ENCODE peak calls at places on chromosome 10, in nine cellular contexts. D, W, Z, S, A, M, E, F and Q are unnamed samples.

GRCh38 chr10:86198271-86198670 is 168.3 kb downstream of the GRID1 start:
- DNase-seq in D (no peak), W (no peak), Z (no peak), S (no peak), A (no peak), M (no peak), E (peak; percentile 11), F (no peak), Q (peak; percentile 12)

GRCh38 chr10:22620140-22620857 is 94.1 kb downstream of the PIP4K2A start:
- DNase-seq in D (peak; percentile 72), W (peak; percentile 91), Z (peak; percentile 52), S (peak; percentile 61), A (no peak), M (no peak), E (peak; percentile 94), F (peak; percentile 64), Q (peak; percentile 89)

GRCh38 chr10:124403548-124403947 is 15.2 kb downstream of the OAT start:
- DNase-seq in D (no peak), W (peak; percentile 45), Z (peak; percentile 32), S (peak; percentile 34), A (peak; percentile 33), M (no peak), E (peak; percentile 25), F (peak; percentile 41), Q (no peak)

GRCh38 chr10:47207894-47208469 is 92.0 kb upstream of the GDF10 start:
- DNase-seq in D (no peak), W (no peak), Z (no peak), S (no peak), A (no peak), M (no peak), E (no peak), F (no peak), Q (no peak)

GRCh38 chr10:112951349-112952281 is 1.6 kb downstream of the TCF7L2 start:
- DNase-seq in D (peak; percentile 84), W (no peak), Z (peak; percentile 70), S (peak; percentile 55), A (peak; percentile 44), M (peak; percentile 86), E (peak; percentile 89), F (peak; percentile 67), Q (peak; percentile 95)

GRCh38 chr10:127577376-127577775 is 28.3 kb downstream of the NPS start:
- DNase-seq in D (no peak), W (no peak), Z (no peak), S (no peak), A (no peak), M (no peak), E (no peak), F (no peak), Q (no peak)

GRCh38 chr10:61882621-61883375 is 18.7 kb upstream of the ARID5B start:
- DNase-seq in D (no peak), W (no peak), Z (no peak), S (no peak), A (no peak), M (no peak), E (no peak), F (no peak), Q (no peak)

GRCh38 chr10:87974769-87975168 is 111.3 kb downstream of the PTEN start:
- DNase-seq in D (no peak), W (no peak), Z (no peak), S (no peak), A (no peak), M (no peak), E (no peak), F (no peak), Q (no peak)

GRCh38 chr10:71712572-71713134 is 6.9 kb downstream of the C10orf105 start:
- DNase-seq in D (no peak), W (no peak), Z (no peak), S (no peak), A (peak; percentile 27), M (no peak), E (no peak), F (no peak), Q (no peak)

GRCh38 chr10:33335550-33335799 is 1.0 kb upstream of the NRP1 start:
- DNase-seq in D (no peak), W (no peak), Z (no peak), S (no peak), A (no peak), M (no peak), E (no peak), F (no peak), Q (no peak)

GRCh38 chr10:71981024-71981867 is 17.1 kb downstream of the CHST3 start:
- DNase-seq in D (no peak), W (no peak), Z (peak; percentile 63), S (no peak), A (no peak), M (no peak), E (peak; percentile 65), F (no peak), Q (no peak)

GRCh38 chr10:86664370-86665217 is 3.7 kb upstream of the LDB3 start:
- DNase-seq in D (peak; percentile 77), W (no peak), Z (peak; percentile 25), S (no peak), A (no peak), M (no peak), E (no peak), F (peak; percentile 79), Q (no peak)

GRCh38 chr10:60282771-60283353 is 106.8 kb downstream of the ANK3 start:
- DNase-seq in D (no peak), W (peak; percentile 66), Z (peak; percentile 54), S (no peak), A (no peak), M (no peak), E (no peak), F (no peak), Q (no peak)

GRCh38 chr10:130054021-130054420 is 56.6 kb downstream of the C10orf143 start:
- DNase-seq in D (no peak), W (no peak), Z (no peak), S (no peak), A (no peak), M (no peak), E (no peak), F (no peak), Q (no peak)

GRCh38 chr10:97608991-97609561 is 19.6 kb downstream of the C10orf62 start:
- DNase-seq in D (peak; percentile 91), W (no peak), Z (no peak), S (no peak), A (no peak), M (peak; percentile 72), E (no peak), F (peak; percentile 58), Q (no peak)

GRCh38 chr10:104581884-104582603 is 59.0 kb upstream of the SORCS3 start:
- DNase-seq in D (no peak), W (no peak), Z (no peak), S (no peak), A (no peak), M (no peak), E (no peak), F (no peak), Q (no peak)

GRCh38 chr10:43252166-43252784 is 14.6 kb downstream of the RASGEF1A start:
- DNase-seq in D (peak; percentile 27), W (no peak), Z (no peak), S (no peak), A (no peak), M (peak; percentile 47), E (no peak), F (no peak), Q (no peak)

GRCh38 chr10:108039821-108040584 is 875.5 kb upstream of the SORCS1 start:
- DNase-seq in D (no peak), W (no peak), Z (no peak), S (no peak), A (no peak), M (no peak), E (no peak), F (no peak), Q (no peak)

GRCh38 chr10:132979491-132980425 is 37.4 kb upstream of the CFAP46 start:
- DNase-seq in D (peak; percentile 36), W (no peak), Z (no peak), S (no peak), A (no peak), M (peak; percentile 54), E (no peak), F (no peak), Q (no peak)

GRCh38 chr10:33390046-33390445 is 55.6 kb upstream of the NRP1 start:
- DNase-seq in D (no peak), W (no peak), Z (no peak), S (no peak), A (no peak), M (no peak), E (no peak), F (no peak), Q (no peak)

GRCh38 chr10:6912424-6912823 is 332.3 kb upstream of the PRKCQ start:
- DNase-seq in D (no peak), W (no peak), Z (no peak), S (no peak), A (no peak), M (no peak), E (no peak), F (no peak), Q (no peak)

GRCh38 chr10:69228151-69228550 is 8.0 kb downstream of the HKDC1 start:
- DNase-seq in D (no peak), W (no peak), Z (no peak), S (no peak), A (no peak), M (no peak), E (no peak), F (no peak), Q (no peak)

GRCh38 chr10:6141296-6142151 is 52.7 kb downstream of the RBM17 start:
- DNase-seq in D (peak; percentile 81), W (no peak), Z (peak; percentile 44), S (no peak), A (no peak), M (no peak), E (peak; percentile 83), F (no peak), Q (peak; percentile 82)

GRCh38 chr10:123157210-123157609 is 3.0 kb downstream of the BUB3 start:
- DNase-seq in D (no peak), W (no peak), Z (no peak), S (no peak), A (no peak), M (no peak), E (no peak), F (no peak), Q (no peak)
- H3K4me1 ChIP-seq in D (peaks cover 24% of the 10 kb centered on the region), W (peaks cover 42% of the 10 kb centered on the region), Z (peaks cover 22% of the 10 kb centered on the region), S (peaks cover 36% of the 10 kb centered on the region), A (peaks cover 75% of the 10 kb centered on the region), M (peaks cover 18% of the 10 kb centered on the region), E (no peaks in the 10 kb centered on the region), F (peaks cover 13% of the 10 kb centered on the region), Q (peaks cover 35% of the 10 kb centered on the region)

GRCh38 chr10:122298206-122298597 is 27.1 kb downstream of the BTBD16 start:
- DNase-seq in D (no peak), W (no peak), Z (no peak), S (no peak), A (no peak), M (no peak), E (no peak), F (no peak), Q (no peak)
- H3K4me3 ChIP-seq in D (no peak overlapping the region), W (no peak overlapping the region), Z (no peak overlapping the region), S (no peak overlapping the region), A (no peak overlapping the region), M (no peak overlapping the region), E (no peak overlapping the region), F (no peak overlapping the region), Q (no peak overlapping the region)

GRCh38 chr10:51074238-51075028 is at the start of gene PRKG1:
- DNase-seq in D (peak; percentile 84), W (peak; percentile 33), Z (peak; percentile 83), S (peak; percentile 77), A (no peak), M (peak; percentile 89), E (peak; percentile 93), F (peak; percentile 70), Q (peak; percentile 20)
- H3K27ac ChIP-seq in D (peak within 1 kb of the TSS; percentile 64), W (no peak within 1 kb of the TSS), Z (peak within 1 kb of the TSS; percentile 75), S (peak within 1 kb of the TSS; percentile 54), A (no peak within 1 kb of the TSS), M (peak within 1 kb of the TSS; percentile 38), E (peak within 1 kb of the TSS; percentile 83), F (peak within 1 kb of the TSS; percentile 88), Q (no peak within 1 kb of the TSS)

GRCh38 chr10:15370212-15370740 is 813 bp downstream of the FAM171A1 start:
- DNase-seq in D (peak; percentile 53), W (no peak), Z (no peak), S (no peak), A (no peak), M (no peak), E (peak; percentile 79), F (peak; percentile 10), Q (no peak)
- H3K4me1 ChIP-seq in D (no peaks in the 10 kb centered on the region), W (peaks cover 6% of the 10 kb centered on the region), Z (peaks cover 20% of the 10 kb centered on the region), S (peaks cover 34% of the 10 kb centered on the region), A (peaks cover 9% of the 10 kb centered on the region), M (no peaks in the 10 kb centered on the region), E (no peaks in the 10 kb centered on the region), F (peaks cover 18% of the 10 kb centered on the region), Q (peaks cover 26% of the 10 kb centered on the region)